ENCODE peak calls at places on chromosomes 5 and 9, in four cellular contexts. M, L, F and H are unnamed samples.

GRCh38 chr5:51495672-51496071 is 112.4 kb downstream of the ISL1 start:
- DNase-seq in M (no peak), L (no peak), F (no peak), H (no peak)

GRCh38 chr9:71490810-71491209 is 277.5 kb downstream of the CEMIP2 start:
- DNase-seq in M (peak; percentile 6), L (no peak), F (peak; percentile 7), H (peak; percentile 4)

GRCh38 chr5:128498844-128499455 is 39.1 kb downstream of the FBN2 start:
- DNase-seq in M (peak; percentile 11), L (no peak), F (peak; percentile 4), H (no peak)

GRCh38 chr5:9544056-9544455 is 1.8 kb downstream of the SEMA5A start:
- DNase-seq in M (no peak), L (no peak), F (no peak), H (no peak)

GRCh38 chr9:129398101-129398795 is 220.2 kb upstream of the IER5L start:
- DNase-seq in M (no peak), L (no peak), F (no peak), H (no peak)

GRCh38 chr9:23635276-23635675 is 190.8 kb downstream of the ELAVL2 start:
- DNase-seq in M (no peak), L (no peak), F (no peak), H (no peak)

GRCh38 chr5:157743163-157744054 is at the start of gene LSM11:
- DNase-seq in M (peak; percentile 82), L (peak; percentile 56), F (peak; percentile 92), H (peak; percentile 67)

GRCh38 chr5:32734822-32735378 is 23.8 kb downstream of the NPR3 start:
- DNase-seq in M (no peak), L (no peak), F (no peak), H (no peak)

DNA sequence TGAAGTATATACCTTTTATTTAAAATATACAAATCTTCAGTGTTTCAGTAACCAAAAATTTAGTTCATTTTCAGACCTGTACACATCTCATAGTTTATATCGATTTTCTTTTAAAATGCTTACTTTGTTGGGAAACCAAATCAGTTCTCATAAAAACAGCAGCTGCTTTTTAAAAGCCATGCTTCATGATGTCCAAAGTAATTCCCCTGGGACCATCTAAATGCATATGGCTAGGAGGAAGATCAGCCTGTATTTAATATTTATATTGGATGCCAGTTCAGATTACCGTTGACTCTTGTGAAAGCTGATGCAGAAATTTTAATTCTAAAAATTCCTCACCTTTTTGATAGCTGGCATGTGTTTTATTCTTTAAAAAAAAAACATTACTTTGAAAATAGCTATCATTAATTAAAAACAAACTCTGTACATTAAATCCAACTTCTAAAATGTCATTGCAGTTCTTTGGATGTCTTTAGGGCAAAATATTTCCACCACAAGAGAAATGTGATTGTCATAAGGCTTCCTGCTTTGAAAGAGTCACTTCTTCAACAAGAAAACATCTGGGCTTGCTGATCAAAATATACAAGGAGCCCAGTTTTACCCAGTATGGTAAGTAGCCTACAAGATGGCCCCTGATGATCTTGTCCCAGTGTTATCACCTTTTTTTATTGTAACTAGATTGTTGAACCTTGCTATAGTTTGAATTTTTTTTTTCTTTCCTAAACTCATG is 1242.9 kb upstream of the CDH6 start:
- DNase-seq in M (no peak), L (no peak), F (no peak), H (no peak)
- TF ChIP-seq BHLHE40 in M (no peak), L (no peak), F (no peak), H (no peak)

GRCh38 chr5:55234171-55234700 is 828 bp upstream of the CCNO start:
- DNase-seq in M (no peak), L (no peak), F (no peak), H (no peak)
- TF ChIP-seq MYC in M (no peak), L (no peak), F (no peak), H (no peak)

GRCh38 chr5:140115186-140115500 is 1.2 kb downstream of the PURA start:
- DNase-seq in M (no peak), L (no peak), F (no peak), H (no peak)

GRCh38 chr5:140116716-140117115 is 2.8 kb downstream of the PURA start:
- DNase-seq in M (peak; percentile 18), L (no peak), F (peak; percentile 58), H (no peak)

GRCh38 chr5:140117523-140117922 is 3.6 kb downstream of the PURA start:
- DNase-seq in M (no peak), L (no peak), F (no peak), H (no peak)

GRCh38 chr5:140114341-140115185 is 654 bp downstream of the PURA start:
- DNase-seq in M (peak; percentile 30), L (no peak), F (peak; percentile 65), H (no peak)

GRCh38 chr5:140118294-140118936 is 4.5 kb downstream of the PURA start:
- DNase-seq in M (no peak), L (no peak), F (peak; percentile 21), H (no peak)
- TF ChIP-seq BHLHE40 in M (no peak), L (no peak), F (no peak), H (no peak)

GRCh38 chr9:87260171-87260570 is 237.5 kb upstream of the DAPK1 start:
- DNase-seq in M (no peak), L (no peak), F (no peak), H (no peak)

GRCh38 chr9:87255437-87256155 is 242.1 kb upstream of the DAPK1 start:
- DNase-seq in M (no peak), L (no peak), F (no peak), H (no peak)

GRCh38 chr9:87259543-87259942 is 238.1 kb upstream of the DAPK1 start:
- DNase-seq in M (no peak), L (peak; percentile 28), F (no peak), H (no peak)

GRCh38 chr9:87256973-87257372 is 240.7 kb upstream of the DAPK1 start:
- DNase-seq in M (no peak), L (no peak), F (no peak), H (no peak)
- TF ChIP-seq MYC in M (no peak), L (no peak), F (no peak), H (no peak)

DNA sequence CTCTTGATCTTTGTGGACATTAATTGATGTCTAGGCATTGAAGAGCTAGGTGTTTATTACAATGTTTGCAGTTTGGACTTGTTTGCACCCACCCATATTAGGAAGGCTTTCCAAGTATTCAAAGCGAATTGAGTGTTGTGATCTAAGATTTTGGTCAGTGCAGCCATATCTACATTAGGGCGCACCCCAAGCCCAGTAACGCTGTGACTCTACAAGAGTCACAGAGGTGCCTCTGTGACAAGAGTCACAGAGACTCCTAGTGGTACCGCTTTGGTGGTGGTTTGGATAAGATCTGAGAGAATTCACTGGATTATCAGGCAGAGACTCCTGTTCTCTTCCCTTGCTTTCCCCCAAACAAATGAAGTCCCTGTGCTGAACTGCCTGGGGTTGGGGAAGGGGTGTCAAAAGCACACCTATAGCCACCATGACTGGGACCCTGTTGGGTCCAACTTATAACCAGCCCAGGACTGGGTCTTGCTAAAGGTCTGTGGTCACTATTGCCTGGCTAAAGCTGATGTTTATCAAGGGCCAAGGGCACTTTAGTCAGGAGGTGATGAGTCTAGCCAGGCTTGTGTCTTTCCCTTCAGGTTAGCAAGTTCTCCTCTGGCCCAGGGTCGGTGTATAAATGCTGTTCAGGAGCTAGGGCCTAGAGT is 114.1 kb upstream of the RIOK2 start:
- DNase-seq in M (no peak), L (peak; percentile 11), F (peak; percentile 24), H (peak; percentile 70)
- TF ChIP-seq BHLHE40 in M (no peak), L (no peak), F (no peak), H (no peak)

GRCh38 chr9:116280529-116280928 is 126.9 kb downstream of the PAPPA start:
- DNase-seq in M (no peak), L (no peak), F (no peak), H (no peak)
- TF ChIP-seq MYC in M (no peak), L (no peak), F (no peak), H (no peak)